ENCODE peak calls at places on chromosome 13, in four cellular contexts. M is neural progenitor cell; S is adrenal gland; Z is CD8-positive, alpha-beta memory T cell. J is an unnamed sample. For H3K36me3 and H3K4me1, the result is how much of the 10 kb centered on the place peaks cover.

GRCh38 chr13:23670793-23671192 is 100.6 kb downstream of the TNFRSF19 start:
- DNase-seq in S (no peak), M (no peak), Z (no peak), J (no peak)

GRCh38 chr13:27200413-27201066 is 28.9 kb upstream of the USP12 start:
- DNase-seq in M (no peak), S (no peak), Z (no peak), J (no peak)

GRCh38 chr13:32228330-32229041 is 86.7 kb downstream of the ZAR1L start:
- DNase-seq in S (no peak), Z (no peak), M (no peak), J (no peak)

GRCh38 chr13:52414963-52415362 is 9.0 kb upstream of the THSD1 start:
- DNase-seq in Z (no peak), S (no peak), M (no peak), J (no peak)

GRCh38 chr13:26484196-26484595 is 73.3 kb upstream of the WASF3 start:
- DNase-seq in Z (no peak), S (no peak), M (no peak), J (no peak)

GRCh38 chr13:106104281-106104901 is 431.1 kb downstream of the EFNB2 start:
- DNase-seq in M (peak), S (no peak), Z (no peak), J (no peak)

GRCh38 chr13:50017819-50018218 is 2.6 kb downstream of the KCNRG start:
- DNase-seq in S (no peak), M (no peak), Z (no peak), J (no peak)

GRCh38 chr13:29496241-29496712 is 99.2 kb downstream of the SLC7A1 start:
- DNase-seq in Z (no peak), M (no peak), S (no peak), J (no peak)

GRCh38 chr13:52779028-52779612 is 39.5 kb upstream of the CNMD start:
- DNase-seq in S (no peak), Z (no peak), M (peak), J (no peak)

GRCh38 chr13:30510811-30511371 is 45.2 kb upstream of the HMGB1 start:
- DNase-seq in S (no peak), Z (no peak), M (no peak), J (no peak)

GRCh38 chr13:38624822-38625221 is 62.1 kb upstream of the FREM2 start:
- DNase-seq in S (no peak), Z (no peak), M (no peak), J (no peak)

GRCh38 chr13:61880576-61881283 is 465.1 kb upstream of the PCDH20 start:
- DNase-seq in S (no peak), M (peak), Z (no peak), J (no peak)

GRCh38 chr13:90690458-90691063 is 656.9 kb upstream of the MIR17HG start:
- DNase-seq in S (no peak), M (no peak), Z (no peak), J (no peak)

GRCh38 chr13:25455146-25455545 is 83.4 kb downstream of the ATP8A2 start:
- DNase-seq in S (no peak), Z (no peak), M (no peak), J (no peak)

GRCh38 chr13:75895168-75895567 is 259.0 kb downstream of the LMO7 start:
- DNase-seq in M (no peak), Z (no peak), S (no peak), J (no peak)

GRCh38 chr13:88617176-88617575 is 946.0 kb downstream of the SLITRK5 start:
- DNase-seq in Z (no peak), M (no peak), S (no peak), J (no peak)

GRCh38 chr13:35475131-35475959 is 1.1 kb downstream of the MAB21L1 start:
- DNase-seq in M (peak), S (peak), Z (no peak), J (no peak)

GRCh38 chr13:30362869-30363268 is 55.5 kb upstream of the KATNAL1 start:
- DNase-seq in S (no peak), M (no peak), Z (no peak), J (no peak)

GRCh38 chr13:78978381-78978998 is 319.5 kb upstream of the OBI1 start:
- DNase-seq in M (peak), S (peak), Z (peak), J (no peak)

GRCh38 chr13:68636784-68637183 is 1406.6 kb upstream of the PCDH9 start:
- DNase-seq in Z (no peak), M (no peak), S (no peak), J (no peak)

GRCh38 chr13:112616586-112617381 is 28.8 kb upstream of the TUBGCP3 start:
- DNase-seq in M (peak), S (no peak), Z (no peak), J (no peak)

GRCh38 chr13:80199067-80199466 is 141.9 kb downstream of the SPRY2 start:
- DNase-seq in M (no peak), Z (no peak), S (no peak), J (no peak)

GRCh38 chr13:44283598-44283997 is 90.0 kb upstream of the SERP2 start:
- DNase-seq in S (no peak), M (no peak), Z (no peak), J (no peak)

GRCh38 chr13:111927181-111927540 is 139.8 kb upstream of the SOX1 start:
- DNase-seq in S (no peak), Z (no peak), M (no peak), J (peak)

GRCh38 chr13:79745141-79745540 is 264.2 kb downstream of the NDFIP2 start:
- DNase-seq in Z (no peak), S (no peak), M (no peak), J (no peak)

GRCh38 chr13:43136940-43137574 is 113.7 kb downstream of the DNAJC15 start:
- DNase-seq in M (no peak), S (no peak), Z (no peak), J (no peak)

GRCh38 chr13:101283782-101284181 is 132.5 kb downstream of the NALCN start:
- DNase-seq in M (no peak), Z (no peak), S (no peak), J (no peak)

GRCh38 chr13:77507931-77508776 is 27.4 kb upstream of the SCEL start:
- DNase-seq in Z (no peak), M (no peak), S (no peak), J (no peak)

GRCh38 chr13:33017410-33017929 is 1.2 kb downstream of the KL start:
- DNase-seq in S (no peak), Z (peak), M (peak), J (no peak)

GRCh38 chr13:98576215-98576945 is 527 bp downstream of the STK24 start:
- DNase-seq in S (peak), M (peak), Z (peak), J (peak)

GRCh38 chr13:23817833-23818232 is 71.4 kb downstream of the MIPEP start:
- DNase-seq in M (no peak), S (no peak), Z (no peak), J (no peak)

GRCh38 chr13:106533101-106533939 is 2.1 kb downstream of the EFNB2 start:
- DNase-seq in S (peak), M (peak), Z (no peak), J (peak)

GRCh38 chr13:24307211-24308067 is 1.9 kb upstream of the C1QTNF9 start:
- DNase-seq in Z (no peak), M (peak), S (no peak), J (peak)

GRCh38 chr13:74301200-74302063 is 167.2 kb upstream of the KLF12 start:
- DNase-seq in M (peak), S (no peak), Z (no peak), J (no peak)

GRCh38 chr13:34757441-34757840 is 184.6 kb upstream of the NBEA start:
- DNase-seq in Z (no peak), S (no peak), M (no peak), J (no peak)

GRCh38 chr13:80337011-80337688 is 3.8 kb downstream of the SPRY2 start:
- DNase-seq in S (no peak), M (no peak), Z (no peak), J (no peak)

GRCh38 chr13:73061478-73062275 is 2.9 kb downstream of the KLF5 start:
- DNase-seq in S (no peak), Z (no peak), M (no peak), J (no peak)

GRCh38 chr13:37869756-37870488 is at the start of gene TRPC4:
- DNase-seq in M (peak), Z (no peak), S (no peak), J (peak)

GRCh38 chr13:30870049-30870884 is 35.8 kb upstream of the MEDAG start:
- DNase-seq in S (no peak), Z (no peak), M (peak), J (no peak)

DNA sequence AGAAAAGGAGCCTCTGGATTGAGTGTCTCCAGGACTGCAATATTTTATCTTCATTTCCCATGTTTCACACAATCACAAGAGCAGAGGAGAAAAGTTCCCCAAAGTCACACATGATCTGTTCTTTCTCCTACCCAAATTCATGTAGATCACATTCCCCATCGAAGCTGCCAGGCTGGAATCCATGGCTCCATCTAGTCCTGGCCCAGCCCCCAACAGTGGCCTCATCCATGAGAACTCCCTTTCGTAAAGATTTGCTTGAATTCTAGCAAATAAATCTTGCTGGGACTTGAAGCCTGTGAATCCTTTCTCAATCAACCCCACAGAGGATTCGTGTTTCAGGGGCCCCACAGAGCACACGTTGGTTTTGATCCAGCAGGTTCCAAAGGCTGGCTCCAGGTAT is 109.5 kb downstream of the COL4A1 start:
- DNase-seq in S (no peak), Z (no peak), M (no peak), J (no peak)
- H3K36me3 ChIP-seq in S (under half), Z (under half), M (under half), J (half or more)

GRCh38 chr13:21116141-21116540 is 54.8 kb upstream of the LATS2 start:
- DNase-seq in Z (no peak), S (no peak), M (no peak), J (no peak)

GRCh38 chr13:21120191-21120590 is 56.2 kb downstream of the SKA3 start:
- DNase-seq in Z (no peak), M (no peak), S (no peak), J (no peak)

GRCh38 chr13:21119526-21119925 is 56.8 kb downstream of the SKA3 start:
- DNase-seq in S (no peak), Z (no peak), M (no peak), J (no peak)

GRCh38 chr13:21117104-21117809 is 55.9 kb upstream of the LATS2 start:
- DNase-seq in M (no peak), S (no peak), Z (no peak), J (no peak)

DNA sequence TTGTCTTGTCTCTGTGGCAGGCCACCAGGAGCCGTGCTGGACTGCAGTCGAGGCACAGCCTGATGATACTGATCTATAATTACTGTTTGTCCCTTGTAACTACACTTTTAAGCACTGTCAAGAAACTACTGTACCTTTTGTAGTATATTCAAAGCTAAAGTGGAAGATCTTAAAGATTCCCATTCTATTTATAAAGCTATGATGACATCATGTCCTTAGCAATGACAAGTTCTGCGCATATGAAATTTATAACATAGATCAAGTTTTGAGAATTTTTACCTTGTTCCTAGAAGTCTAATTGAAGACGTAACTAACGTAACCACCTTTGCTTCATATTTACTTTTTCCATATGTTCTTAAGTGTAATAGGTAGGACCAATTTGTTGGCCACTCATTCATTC is 56.8 kb upstream of the LATS2 start:
- DNase-seq in S (no peak), M (no peak), Z (no peak), J (no peak)
- H3K4me1 ChIP-seq in S (under half), M (under half), Z (under half), J (under half)

GRCh38 chr13:96662036-96662435 is 332.2 kb downstream of the OXGR1 start:
- DNase-seq in S (no peak), M (no peak), Z (no peak), J (no peak)

DNA sequence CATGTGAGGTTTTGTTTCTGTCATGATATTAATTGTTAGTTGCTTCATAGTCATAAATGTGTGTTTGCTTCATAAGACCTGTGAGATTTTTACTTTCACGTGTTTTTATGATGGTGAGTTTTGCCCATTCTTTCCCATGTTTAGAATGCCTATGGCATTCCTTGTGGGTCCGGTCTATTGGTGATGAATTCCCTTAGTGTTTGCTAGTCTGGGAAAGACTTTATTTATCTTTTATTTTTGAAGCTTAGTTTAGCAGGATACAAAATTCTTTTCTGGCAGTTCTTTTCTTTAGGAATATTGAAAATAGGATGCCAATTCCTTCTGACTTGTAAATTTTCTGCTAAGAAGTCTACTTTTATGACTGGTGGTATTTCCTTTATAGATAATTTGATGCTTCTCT is 332.7 kb downstream of the OXGR1 start:
- DNase-seq in S (no peak), M (no peak), Z (no peak), J (no peak)
- H3K36me3 ChIP-seq in S (under half), M (under half), Z (under half), J (under half)

GRCh38 chr13:99959538-99960230 is 11.9 kb downstream of the ZIC5 start:
- DNase-seq in Z (no peak), S (no peak), M (peak), J (no peak)

GRCh38 chr13:99963832-99964339 is 7.7 kb downstream of the ZIC5 start:
- DNase-seq in M (no peak), S (no peak), Z (no peak), J (no peak)

GRCh38 chr13:99960663-99961440 is 10.7 kb downstream of the ZIC5 start:
- DNase-seq in Z (no peak), M (peak), S (no peak), J (no peak)

GRCh38 chr13:99962242-99962641 is 9.3 kb downstream of the ZIC5 start:
- DNase-seq in M (no peak), S (no peak), Z (no peak), J (no peak)

DNA sequence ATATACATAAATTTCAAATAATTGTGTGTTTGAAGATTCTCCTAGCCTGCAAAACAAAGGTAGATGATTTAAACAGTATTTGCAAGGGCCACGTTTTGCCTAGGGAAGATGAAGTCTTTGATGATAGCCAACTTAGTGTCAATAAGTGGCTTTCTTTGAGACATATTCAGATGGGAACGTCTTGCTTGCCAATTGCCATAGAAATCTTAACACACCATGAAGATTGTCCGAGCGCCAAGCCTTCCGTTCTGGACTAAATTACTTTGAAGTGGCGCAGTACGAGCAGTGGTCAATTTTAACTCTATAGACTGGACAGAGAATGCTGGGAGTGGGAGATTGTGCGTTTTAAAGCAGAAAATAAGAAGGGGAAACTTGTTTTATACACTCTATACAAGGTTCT is 9.9 kb downstream of the ZIC5 start:
- DNase-seq in S (no peak), Z (no peak), M (no peak), J (no peak)
- H3K4me1 ChIP-seq in S (under half), Z (under half), M (half or more), J (under half)

GRCh38 chr13:93945621-93946020 is 533.9 kb downstream of the DCT start:
- DNase-seq in Z (no peak), S (no peak), M (no peak), J (no peak)

GRCh38 chr13:93941444-93941843 is 538.0 kb downstream of the DCT start:
- DNase-seq in Z (no peak), S (no peak), M (no peak), J (no peak)

GRCh38 chr13:93947651-93948050 is 531.8 kb downstream of the DCT start:
- DNase-seq in S (no peak), M (no peak), Z (no peak), J (no peak)

GRCh38 chr13:93942016-93942415 is 537.5 kb downstream of the DCT start:
- DNase-seq in S (no peak), Z (no peak), M (no peak), J (no peak)
- H3K36me3 ChIP-seq in S (under half), Z (under half), M (under half), J (under half)

GRCh38 chr13:36841411-36841810 is 22.4 kb downstream of the RFXAP start:
- DNase-seq in M (no peak), S (no peak), Z (no peak), J (no peak)
- H3K4me1 ChIP-seq in M (under half), S (under half), Z (under half), J (under half)

GRCh38 chr13:40316301-40316700 is 350.1 kb downstream of the FOXO1 start:
- DNase-seq in Z (no peak), M (no peak), S (peak), J (no peak)

GRCh38 chr13:40319699-40320586 is 346.5 kb downstream of the FOXO1 start:
- DNase-seq in M (no peak), S (no peak), Z (no peak), J (no peak)

GRCh38 chr13:40317980-40318327 is 348.5 kb downstream of the FOXO1 start:
- DNase-seq in M (no peak), Z (no peak), S (no peak), J (no peak)

GRCh38 chr13:40315416-40316064 is 350.9 kb downstream of the FOXO1 start:
- DNase-seq in M (no peak), S (no peak), Z (no peak), J (no peak)

GRCh38 chr13:40318366-40318765 is 348.1 kb downstream of the FOXO1 start:
- DNase-seq in M (no peak), S (peak), Z (no peak), J (no peak)
- H3K36me3 ChIP-seq in M (under half), S (under half), Z (under half), J (under half)

DNA sequence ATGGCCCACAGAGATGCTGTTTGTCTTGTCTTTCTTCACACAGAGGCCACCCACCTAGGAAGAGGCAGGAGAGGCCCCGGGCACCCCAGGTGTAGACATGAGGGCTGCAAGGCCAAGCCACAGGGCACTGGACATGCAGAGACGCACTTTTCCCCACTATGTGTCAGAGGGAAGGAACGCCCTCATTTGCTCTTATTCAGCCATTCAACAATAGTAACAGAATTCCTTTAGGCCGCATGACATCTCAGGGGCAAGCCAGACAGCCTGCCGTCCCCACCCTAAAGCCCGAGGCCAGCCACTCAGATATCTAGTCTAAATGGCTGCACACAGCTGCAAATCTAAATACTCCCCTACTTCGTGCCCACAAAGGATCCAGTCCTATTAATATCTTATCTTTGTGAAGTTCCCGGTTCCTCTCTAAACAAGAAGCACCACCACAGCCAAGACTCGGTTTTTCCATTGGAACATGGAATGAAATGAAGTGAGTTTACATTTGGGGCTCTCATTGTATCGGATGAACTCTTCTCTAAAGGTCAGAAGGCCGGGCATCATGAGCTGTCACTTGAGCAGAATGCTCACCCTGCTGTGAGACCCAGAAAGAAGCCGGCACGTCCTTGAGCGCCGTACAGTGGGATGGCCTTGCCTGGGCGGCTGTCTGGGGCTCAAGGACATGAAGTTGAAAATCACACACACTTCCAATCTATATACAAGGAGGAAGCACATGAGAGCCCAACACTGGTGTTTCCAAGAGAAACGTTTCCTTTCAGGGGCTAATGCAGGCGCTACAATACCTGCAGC is 19.7 kb downstream of the COL4A1 start:
- DNase-seq in M (no peak), S (no peak), Z (no peak), J (no peak)
- H3K4me1 ChIP-seq in M (under half), S (under half), Z (under half), J (under half)

J was measured in left lung.